ENCODE peak calls at places on chromosomes 4 and X, in seven cellular contexts. One of them, this sample, is unnamed.

GRCh38 chr4:164550989-164551712 is 202.8 kb upstream of the SMIM31 start:
- DNase-seq in GM12891: no peak
- DNase-seq in H4: no peak
- DNase-seq in activated T-cell treated with anti-CD3 and anti-CD28 coated beads, Interleukin-2, amount 50 U/mL, for 1 hour: no peak
- DNase-seq in GM10248: no peak
- DNase-seq in HS-27A: no peak
- DNase-seq in T-helper 2 cell: no peak
- DNase-seq in this sample: no peak

GRCh38 chr4:93469560-93469959 is 359.0 kb upstream of the ATOH1 start:
- DNase-seq in GM12891: no peak
- DNase-seq in H4: no peak
- DNase-seq in activated T-cell treated with anti-CD3 and anti-CD28 coated beads, Interleukin-2, amount 50 U/mL, for 1 hour: no peak
- DNase-seq in GM10248: no peak
- DNase-seq in HS-27A: no peak
- DNase-seq in T-helper 2 cell: no peak
- DNase-seq in this sample: no peak

GRCh38 chr4:38173935-38174334 is 213.7 kb downstream of the PTTG2 start:
- DNase-seq in GM12891: no peak
- DNase-seq in H4: no peak
- DNase-seq in activated T-cell treated with anti-CD3 and anti-CD28 coated beads, Interleukin-2, amount 50 U/mL, for 1 hour: no peak
- DNase-seq in GM10248: no peak
- DNase-seq in HS-27A: no peak
- DNase-seq in T-helper 2 cell: no peak
- DNase-seq in this sample: no peak

GRCh38 chr4:153620352-153620751 is 63.7 kb upstream of the TLR2 start:
- DNase-seq in GM12891: no peak
- DNase-seq in H4: no peak
- DNase-seq in activated T-cell treated with anti-CD3 and anti-CD28 coated beads, Interleukin-2, amount 50 U/mL, for 1 hour: no peak
- DNase-seq in GM10248: no peak
- DNase-seq in HS-27A: no peak
- DNase-seq in T-helper 2 cell: no peak
- DNase-seq in this sample: no peak

GRCh38 chr4:103996637-103997036 is 276.9 kb upstream of the TACR3 start:
- DNase-seq in GM12891: no peak
- DNase-seq in H4: peak; percentile 93
- DNase-seq in activated T-cell treated with anti-CD3 and anti-CD28 coated beads, Interleukin-2, amount 50 U/mL, for 1 hour: no peak
- DNase-seq in GM10248: no peak
- DNase-seq in HS-27A: no peak
- DNase-seq in T-helper 2 cell: no peak
- DNase-seq in this sample: peak; percentile 76

GRCh38 chr4:121675715-121676114 is 21.1 kb downstream of the ANXA5 start:
- DNase-seq in GM12891: no peak
- DNase-seq in H4: no peak
- DNase-seq in activated T-cell treated with anti-CD3 and anti-CD28 coated beads, Interleukin-2, amount 50 U/mL, for 1 hour: no peak
- DNase-seq in GM10248: no peak
- DNase-seq in HS-27A: no peak
- DNase-seq in T-helper 2 cell: no peak
- DNase-seq in this sample: no peak

GRCh38 chr4:145375416-145375815 is 106.2 kb upstream of the SMAD1 start:
- DNase-seq in GM12891: no peak
- DNase-seq in H4: no peak
- DNase-seq in activated T-cell treated with anti-CD3 and anti-CD28 coated beads, Interleukin-2, amount 50 U/mL, for 1 hour: no peak
- DNase-seq in GM10248: no peak
- DNase-seq in HS-27A: no peak
- DNase-seq in T-helper 2 cell: no peak
- DNase-seq in this sample: no peak

GRCh38 chr4:112007361-112007760 is 137.9 kb upstream of the FAM241A start:
- DNase-seq in GM12891: no peak
- DNase-seq in H4: no peak
- DNase-seq in activated T-cell treated with anti-CD3 and anti-CD28 coated beads, Interleukin-2, amount 50 U/mL, for 1 hour: no peak
- DNase-seq in GM10248: no peak
- DNase-seq in HS-27A: no peak
- DNase-seq in T-helper 2 cell: no peak
- DNase-seq in this sample: no peak

GRCh38 chrX:26470946-26471345 is 255.0 kb downstream of the MAGEB5 start:
- DNase-seq in GM12891: no peak
- DNase-seq in H4: no peak
- DNase-seq in activated T-cell treated with anti-CD3 and anti-CD28 coated beads, Interleukin-2, amount 50 U/mL, for 1 hour: no peak
- DNase-seq in GM10248: no peak
- DNase-seq in HS-27A: no peak
- DNase-seq in T-helper 2 cell: no peak
- DNase-seq in this sample: no peak

GRCh38 chr4:41887322-41887721 is 47.9 kb upstream of the TMEM33 start:
- DNase-seq in GM12891: no peak
- DNase-seq in H4: no peak
- DNase-seq in activated T-cell treated with anti-CD3 and anti-CD28 coated beads, Interleukin-2, amount 50 U/mL, for 1 hour: no peak
- DNase-seq in GM10248: no peak
- DNase-seq in HS-27A: no peak
- DNase-seq in T-helper 2 cell: no peak
- DNase-seq in this sample: no peak

GRCh38 chr4:7763788-7764187 is 175.9 kb downstream of the AFAP1 start:
- DNase-seq in GM12891: no peak
- DNase-seq in H4: no peak
- DNase-seq in activated T-cell treated with anti-CD3 and anti-CD28 coated beads, Interleukin-2, amount 50 U/mL, for 1 hour: no peak
- DNase-seq in GM10248: no peak
- DNase-seq in HS-27A: no peak
- DNase-seq in T-helper 2 cell: no peak
- DNase-seq in this sample: peak; percentile 20

GRCh38 chr4:118712872-118713271 is 27.7 kb downstream of the METTL14 start:
- DNase-seq in GM12891: no peak
- DNase-seq in H4: no peak
- DNase-seq in activated T-cell treated with anti-CD3 and anti-CD28 coated beads, Interleukin-2, amount 50 U/mL, for 1 hour: no peak
- DNase-seq in GM10248: no peak
- DNase-seq in HS-27A: no peak
- DNase-seq in T-helper 2 cell: no peak
- DNase-seq in this sample: peak; percentile 50

GRCh38 chr4:5660185-5660584 is 48.2 kb downstream of the EVC2 start:
- DNase-seq in GM12891: no peak
- DNase-seq in H4: no peak
- DNase-seq in activated T-cell treated with anti-CD3 and anti-CD28 coated beads, Interleukin-2, amount 50 U/mL, for 1 hour: no peak
- DNase-seq in GM10248: no peak
- DNase-seq in HS-27A: no peak
- DNase-seq in T-helper 2 cell: no peak
- DNase-seq in this sample: no peak

GRCh38 chr4:156725257-156725656 is 246.3 kb downstream of the PDGFC start:
- DNase-seq in GM12891: no peak
- DNase-seq in H4: no peak
- DNase-seq in activated T-cell treated with anti-CD3 and anti-CD28 coated beads, Interleukin-2, amount 50 U/mL, for 1 hour: no peak
- DNase-seq in GM10248: no peak
- DNase-seq in HS-27A: no peak
- DNase-seq in T-helper 2 cell: no peak
- DNase-seq in this sample: no peak

GRCh38 chr4:20284990-20285389 is 33.3 kb downstream of the SLIT2 start:
- DNase-seq in GM12891: no peak
- DNase-seq in H4: no peak
- DNase-seq in activated T-cell treated with anti-CD3 and anti-CD28 coated beads, Interleukin-2, amount 50 U/mL, for 1 hour: no peak
- DNase-seq in GM10248: no peak
- DNase-seq in HS-27A: no peak
- DNase-seq in T-helper 2 cell: no peak
- DNase-seq in this sample: peak; percentile 18

GRCh38 chrX:11151799-11152591 is 40.9 kb downstream of the HCCS start:
- DNase-seq in GM12891: no peak
- DNase-seq in H4: no peak
- DNase-seq in activated T-cell treated with anti-CD3 and anti-CD28 coated beads, Interleukin-2, amount 50 U/mL, for 1 hour: no peak
- DNase-seq in GM10248: no peak
- DNase-seq in HS-27A: no peak
- DNase-seq in T-helper 2 cell: no peak
- DNase-seq in this sample: peak; percentile 8

GRCh38 chr4:8599657-8600056 is 7.1 kb downstream of the CPZ start:
- DNase-seq in GM12891: no peak
- DNase-seq in H4: peak; percentile 96
- DNase-seq in activated T-cell treated with anti-CD3 and anti-CD28 coated beads, Interleukin-2, amount 50 U/mL, for 1 hour: no peak
- DNase-seq in GM10248: no peak
- DNase-seq in HS-27A: no peak
- DNase-seq in T-helper 2 cell: no peak
- DNase-seq in this sample: peak; percentile 68

GRCh38 chr4:8587469-8588195 is 4.9 kb upstream of the CPZ start:
- DNase-seq in GM12891: no peak
- DNase-seq in H4: no peak
- DNase-seq in activated T-cell treated with anti-CD3 and anti-CD28 coated beads, Interleukin-2, amount 50 U/mL, for 1 hour: no peak
- DNase-seq in GM10248: no peak
- DNase-seq in HS-27A: no peak
- DNase-seq in T-helper 2 cell: no peak
- DNase-seq in this sample: no peak

GRCh38 chr4:102827674-102828496 is 534 bp upstream of the UBE2D3 start:
- DNase-seq in GM12891: peak; percentile 61
- DNase-seq in H4: peak; percentile 100
- DNase-seq in activated T-cell treated with anti-CD3 and anti-CD28 coated beads, Interleukin-2, amount 50 U/mL, for 1 hour: peak; percentile 94
- DNase-seq in GM10248: peak; percentile 87
- DNase-seq in HS-27A: peak; percentile 100
- DNase-seq in T-helper 2 cell: peak; percentile 98
- DNase-seq in this sample: peak; percentile 99

GRCh38 chr4:76738081-76738931 is 159.6 kb downstream of the SOWAHB start:
- DNase-seq in GM12891: no peak
- DNase-seq in H4: peak; percentile 67
- DNase-seq in activated T-cell treated with anti-CD3 and anti-CD28 coated beads, Interleukin-2, amount 50 U/mL, for 1 hour: no peak
- DNase-seq in GM10248: peak; percentile 28
- DNase-seq in HS-27A: no peak
- DNase-seq in T-helper 2 cell: no peak
- DNase-seq in this sample: no peak

GRCh38 chr4:182717788-182718583 is 199.2 kb downstream of the DCTD start:
- DNase-seq in GM12891: no peak
- DNase-seq in H4: no peak
- DNase-seq in activated T-cell treated with anti-CD3 and anti-CD28 coated beads, Interleukin-2, amount 50 U/mL, for 1 hour: no peak
- DNase-seq in GM10248: peak; percentile 23
- DNase-seq in HS-27A: no peak
- DNase-seq in T-helper 2 cell: no peak
- DNase-seq in this sample: no peak

GRCh38 chrX:133542476-133542875 is 127.2 kb upstream of the GPC4 start:
- DNase-seq in GM12891: no peak
- DNase-seq in H4: no peak
- DNase-seq in activated T-cell treated with anti-CD3 and anti-CD28 coated beads, Interleukin-2, amount 50 U/mL, for 1 hour: no peak
- DNase-seq in GM10248: no peak
- DNase-seq in HS-27A: no peak
- DNase-seq in T-helper 2 cell: no peak
- DNase-seq in this sample: no peak

GRCh38 chrX:103919336-103919682 is 43.1 kb upstream of the TMSB15B start:
- DNase-seq in GM12891: no peak
- DNase-seq in H4: peak; percentile 54
- DNase-seq in activated T-cell treated with anti-CD3 and anti-CD28 coated beads, Interleukin-2, amount 50 U/mL, for 1 hour: no peak
- DNase-seq in GM10248: peak; percentile 23
- DNase-seq in HS-27A: no peak
- DNase-seq in T-helper 2 cell: no peak
- DNase-seq in this sample: no peak

GRCh38 chr4:26141916-26142638 is 178.7 kb upstream of the RBPJ start:
- DNase-seq in GM12891: no peak
- DNase-seq in H4: peak; percentile 36
- DNase-seq in activated T-cell treated with anti-CD3 and anti-CD28 coated beads, Interleukin-2, amount 50 U/mL, for 1 hour: no peak
- DNase-seq in GM10248: no peak
- DNase-seq in HS-27A: peak; percentile 20
- DNase-seq in T-helper 2 cell: no peak
- DNase-seq in this sample: no peak

GRCh38 chr4:38131371-38132139 is 171.4 kb downstream of the PTTG2 start:
- DNase-seq in GM12891: no peak
- DNase-seq in H4: no peak
- DNase-seq in activated T-cell treated with anti-CD3 and anti-CD28 coated beads, Interleukin-2, amount 50 U/mL, for 1 hour: peak; percentile 65
- DNase-seq in GM10248: peak; percentile 52
- DNase-seq in HS-27A: no peak
- DNase-seq in T-helper 2 cell: peak; percentile 73
- DNase-seq in this sample: no peak

GRCh38 chr4:175339100-175339707 is 421.0 kb downstream of the ADAM29 start:
- DNase-seq in GM12891: no peak
- DNase-seq in H4: no peak
- DNase-seq in activated T-cell treated with anti-CD3 and anti-CD28 coated beads, Interleukin-2, amount 50 U/mL, for 1 hour: no peak
- DNase-seq in GM10248: no peak
- DNase-seq in HS-27A: no peak
- DNase-seq in T-helper 2 cell: no peak
- DNase-seq in this sample: no peak

GRCh38 chr4:17166954-17167353 is 268.5 kb upstream of the LDB2 start:
- DNase-seq in GM12891: no peak
- DNase-seq in H4: peak; percentile 52
- DNase-seq in activated T-cell treated with anti-CD3 and anti-CD28 coated beads, Interleukin-2, amount 50 U/mL, for 1 hour: no peak
- DNase-seq in GM10248: no peak
- DNase-seq in HS-27A: no peak
- DNase-seq in T-helper 2 cell: no peak
- DNase-seq in this sample: no peak

GRCh38 chr4:162274354-162274753 is 110.6 kb upstream of the FSTL5 start:
- DNase-seq in GM12891: no peak
- DNase-seq in H4: peak; percentile 3
- DNase-seq in activated T-cell treated with anti-CD3 and anti-CD28 coated beads, Interleukin-2, amount 50 U/mL, for 1 hour: no peak
- DNase-seq in GM10248: peak; percentile 4
- DNase-seq in HS-27A: no peak
- DNase-seq in T-helper 2 cell: no peak
- DNase-seq in this sample: peak; percentile 25

GRCh38 chrX:37722595-37722994 is 37.0 kb downstream of the XK start:
- DNase-seq in GM12891: no peak
- DNase-seq in H4: no peak
- DNase-seq in activated T-cell treated with anti-CD3 and anti-CD28 coated beads, Interleukin-2, amount 50 U/mL, for 1 hour: no peak
- DNase-seq in GM10248: no peak
- DNase-seq in HS-27A: no peak
- DNase-seq in T-helper 2 cell: no peak
- DNase-seq in this sample: no peak

GRCh38 chr4:184448828-184449227 is 25.5 kb downstream of the IRF2 start:
- DNase-seq in GM12891: peak; percentile 40
- DNase-seq in H4: peak; percentile 71
- DNase-seq in activated T-cell treated with anti-CD3 and anti-CD28 coated beads, Interleukin-2, amount 50 U/mL, for 1 hour: no peak
- DNase-seq in GM10248: peak; percentile 47
- DNase-seq in HS-27A: no peak
- DNase-seq in T-helper 2 cell: no peak
- DNase-seq in this sample: no peak

GRCh38 chr4:186810613-186811150 is 87.0 kb upstream of the FAT1 start:
- DNase-seq in GM12891: no peak
- DNase-seq in H4: no peak
- DNase-seq in activated T-cell treated with anti-CD3 and anti-CD28 coated beads, Interleukin-2, amount 50 U/mL, for 1 hour: no peak
- DNase-seq in GM10248: no peak
- DNase-seq in HS-27A: no peak
- DNase-seq in T-helper 2 cell: no peak
- DNase-seq in this sample: no peak

GRCh38 chr4:144658908-144659307 is 13.0 kb downstream of the HHIP start:
- DNase-seq in GM12891: no peak
- DNase-seq in H4: no peak
- DNase-seq in activated T-cell treated with anti-CD3 and anti-CD28 coated beads, Interleukin-2, amount 50 U/mL, for 1 hour: no peak
- DNase-seq in GM10248: no peak
- DNase-seq in HS-27A: no peak
- DNase-seq in T-helper 2 cell: no peak
- DNase-seq in this sample: no peak

GRCh38 chrX:136347706-136348105 is 46.9 kb downstream of the ADGRG4 start:
- DNase-seq in GM12891: no peak
- DNase-seq in H4: no peak
- DNase-seq in activated T-cell treated with anti-CD3 and anti-CD28 coated beads, Interleukin-2, amount 50 U/mL, for 1 hour: no peak
- DNase-seq in GM10248: no peak
- DNase-seq in HS-27A: no peak
- DNase-seq in T-helper 2 cell: no peak
- DNase-seq in this sample: no peak

GRCh38 chrX:133290076-133290475 is 71.9 kb upstream of the TFDP3 start:
- DNase-seq in GM12891: no peak
- DNase-seq in H4: no peak
- DNase-seq in activated T-cell treated with anti-CD3 and anti-CD28 coated beads, Interleukin-2, amount 50 U/mL, for 1 hour: no peak
- DNase-seq in GM10248: no peak
- DNase-seq in HS-27A: no peak
- DNase-seq in T-helper 2 cell: no peak
- DNase-seq in this sample: no peak

GRCh38 chr4:4308800-4309441 is 18.9 kb downstream of the ZBTB49 start:
- DNase-seq in GM12891: no peak
- DNase-seq in H4: peak; percentile 35
- DNase-seq in activated T-cell treated with anti-CD3 and anti-CD28 coated beads, Interleukin-2, amount 50 U/mL, for 1 hour: no peak
- DNase-seq in GM10248: no peak
- DNase-seq in HS-27A: no peak
- DNase-seq in T-helper 2 cell: no peak
- DNase-seq in this sample: no peak

GRCh38 chr4:32562010-32562409 is 1841.8 kb downstream of the PCDH7 start:
- DNase-seq in GM12891: no peak
- DNase-seq in H4: no peak
- DNase-seq in activated T-cell treated with anti-CD3 and anti-CD28 coated beads, Interleukin-2, amount 50 U/mL, for 1 hour: no peak
- DNase-seq in GM10248: no peak
- DNase-seq in HS-27A: no peak
- DNase-seq in T-helper 2 cell: no peak
- DNase-seq in this sample: no peak

GRCh38 chr4:10582059-10582686 is 102.4 kb downstream of the CLNK start:
- DNase-seq in GM12891: no peak
- DNase-seq in H4: peak; percentile 60
- DNase-seq in activated T-cell treated with anti-CD3 and anti-CD28 coated beads, Interleukin-2, amount 50 U/mL, for 1 hour: no peak
- DNase-seq in GM10248: no peak
- DNase-seq in HS-27A: no peak
- DNase-seq in T-helper 2 cell: no peak
- DNase-seq in this sample: peak; percentile 12

GRCh38 chr4:33975996-33976395 is 2268.3 kb downstream of the ARAP2 start:
- DNase-seq in GM12891: no peak
- DNase-seq in H4: no peak
- DNase-seq in activated T-cell treated with anti-CD3 and anti-CD28 coated beads, Interleukin-2, amount 50 U/mL, for 1 hour: no peak
- DNase-seq in GM10248: no peak
- DNase-seq in HS-27A: no peak
- DNase-seq in T-helper 2 cell: no peak
- DNase-seq in this sample: no peak

This sample was measured in Caki2.